ENCODE peak calls at places on chromosomes 11 and 22, in eight cellular contexts. W is CD4-positive, alpha-beta T cell; E is H1; Z is RWPE1; P is dorsolateral prefrontal cortex; G is Calu3; Y is body of pancreas; R is fibroblast of pulmonary artery. C is an unnamed sample.

GRCh38 chr11:101797335-101797734 is 117.5 kb upstream of the CEP126 start:
- DNase-seq in W (no peak), E (no peak), Z (no peak), P (no peak), G (no peak), Y (no peak), R (peak), C (no peak)

GRCh38 chr22:27435839-27436581 is 365.5 kb downstream of the MN1 start:
- DNase-seq in W (no peak), E (no peak), Z (no peak), P (no peak), G (no peak), Y (peak), R (peak), C (no peak)

GRCh38 chr11:102323542-102324261 is 6.4 kb downstream of the BIRC3 start:
- DNase-seq in W (no peak), E (no peak), Z (no peak), P (no peak), G (no peak), Y (no peak), R (peak), C (no peak)

GRCh38 chr11:35484435-35484834 is 41.0 kb downstream of the PAMR1 start:
- DNase-seq in W (no peak), E (no peak), Z (peak), P (no peak), G (no peak), Y (no peak), R (peak), C (no peak)

GRCh38 chr11:70128435-70128906 is 50.4 kb downstream of the ANO1 start:
- DNase-seq in W (no peak), E (no peak), Z (no peak), P (no peak), G (peak), Y (peak), R (no peak), C (no peak)

GRCh38 chr11:19370100-19370861 is 129.5 kb upstream of the E2F8 start:
- DNase-seq in W (no peak), E (no peak), Z (peak), P (no peak), G (peak), Y (peak), R (peak), C (no peak)

GRCh38 chr11:80700386-80700785 is 1259.6 kb upstream of the TENM4 start:
- DNase-seq in W (no peak), E (no peak), Z (no peak), P (no peak), G (no peak), Y (no peak), R (no peak), C (no peak)

GRCh38 chr22:42187646-42188045 is 57.0 kb upstream of the CYP2D6 start:
- DNase-seq in W (no peak), E (no peak), Z (no peak), P (no peak), G (no peak), Y (no peak), R (no peak), C (no peak)

GRCh38 chr11:111185259-111185658 is 60.3 kb upstream of the POU2AF2 start:
- DNase-seq in W (no peak), E (no peak), Z (no peak), P (no peak), G (no peak), Y (no peak), R (peak), C (peak)

GRCh38 chr11:57425565-57426438 is 1.1 kb downstream of the SLC43A3 start:
- DNase-seq in W (no peak), E (no peak), Z (no peak), P (no peak), G (no peak), Y (peak), R (peak), C (no peak)

GRCh38 chr22:46140989-46141928 is 9.1 kb upstream of the PPARA start:
- DNase-seq in W (no peak), E (no peak), Z (no peak), P (no peak), G (no peak), Y (no peak), R (no peak), C (no peak)

GRCh38 chr11:70482529-70482917 is 84.2 kb downstream of the CTTN start:
- DNase-seq in W (no peak), E (no peak), Z (no peak), P (no peak), G (no peak), Y (no peak), R (peak), C (no peak)

GRCh38 chr11:32386770-32387377 is 48.5 kb downstream of the WT1 start:
- DNase-seq in W (no peak), E (no peak), Z (no peak), P (no peak), G (no peak), Y (no peak), R (peak), C (no peak)

GRCh38 chr11:113384551-113384950 is 3.0 kb upstream of the ANKK1 start:
- DNase-seq in W (no peak), E (no peak), Z (peak), P (no peak), G (no peak), Y (no peak), R (peak), C (no peak)

GRCh38 chr11:121441533-121441932 is 10.6 kb upstream of the SORL1 start:
- DNase-seq in W (no peak), E (no peak), Z (no peak), P (no peak), G (no peak), Y (no peak), R (no peak), C (no peak)

GRCh38 chr11:129374081-129374992 is 1.3 kb upstream of the BARX2 start:
- DNase-seq in W (no peak), E (peak), Z (no peak), P (no peak), G (no peak), Y (peak), R (no peak), C (no peak)

GRCh38 chr11:95335989-95336388 is 105.0 kb upstream of the SESN3 start:
- DNase-seq in W (no peak), E (no peak), Z (no peak), P (no peak), G (no peak), Y (no peak), R (no peak), C (no peak)

GRCh38 chr11:132093861-132094260 is 723.4 kb downstream of the NTM start:
- DNase-seq in W (no peak), E (no peak), Z (no peak), P (no peak), G (no peak), Y (no peak), R (no peak), C (no peak)

GRCh38 chr11:35838071-35838470 is 105.8 kb upstream of the LDLRAD3 start:
- DNase-seq in W (no peak), E (no peak), Z (no peak), P (no peak), G (no peak), Y (no peak), R (no peak), C (no peak)

GRCh38 chr22:35564975-35565867 is 24.6 kb downstream of the RASD2 start:
- DNase-seq in W (no peak), E (no peak), Z (no peak), P (no peak), G (no peak), Y (no peak), R (peak), C (no peak)

GRCh38 chr11:74179234-74180126 is 8.4 kb downstream of the PPME1 start:
- DNase-seq in W (no peak), E (no peak), Z (no peak), P (no peak), G (no peak), Y (no peak), R (no peak), C (no peak)

GRCh38 chr11:63768232-63769043 is at the start of gene ZFTA:
- DNase-seq in W (peak), E (peak), Z (peak), P (no peak), G (peak), Y (peak), R (peak), C (peak)

GRCh38 chr11:128261011-128261421 is 326.3 kb downstream of the ETS1 start:
- DNase-seq in W (no peak), E (no peak), Z (no peak), P (no peak), G (no peak), Y (no peak), R (no peak), C (no peak)

GRCh38 chr11:99368579-99368978 is 347.8 kb downstream of the CNTN5 start:
- DNase-seq in W (no peak), E (no peak), Z (peak), P (no peak), G (no peak), Y (no peak), R (peak), C (no peak)

DNA sequence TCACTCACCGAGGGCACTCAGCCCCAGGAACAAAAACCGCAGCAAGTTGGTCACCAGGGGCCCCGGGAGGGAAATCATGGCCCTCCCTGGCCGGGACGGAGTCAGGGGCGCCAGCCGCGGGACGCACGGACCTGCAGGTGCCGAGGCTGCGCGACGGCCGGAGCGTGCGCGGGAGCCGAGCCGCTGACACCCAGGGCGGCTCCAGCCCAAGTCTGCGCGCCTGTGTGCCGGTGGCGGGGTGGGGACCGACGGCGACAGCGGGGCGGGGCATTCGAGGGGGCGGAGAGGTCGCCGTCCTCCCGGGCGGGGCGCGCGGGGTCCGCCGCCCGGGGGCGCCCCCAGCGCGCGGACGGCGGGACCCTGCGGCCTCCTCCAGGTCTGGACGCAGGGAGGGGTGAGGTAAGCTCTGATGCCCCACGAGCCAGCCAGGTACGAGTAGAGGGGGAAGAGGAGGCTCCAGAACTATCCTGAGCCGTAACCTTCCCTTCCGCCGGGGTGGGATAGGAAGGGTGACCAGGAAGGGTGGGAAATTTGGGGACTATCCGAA is at the start of gene ESAM:
- DNase-seq in W (peak), E (peak), Z (no peak), P (no peak), G (peak), Y (peak), R (no peak), C (peak)
- TF ChIP-seq CTCF in W (no peak), E (no peak), Z (no peak), P (no peak), G (no peak), Y (no peak), R (no peak), C (no peak)

GRCh38 chr11:82906236-82906635 is 4.7 kb downstream of the DDIAS start:
- DNase-seq in W (no peak), E (no peak), Z (peak), P (no peak), G (no peak), Y (no peak), R (peak), C (no peak)
- TF ChIP-seq CTCF in W (peak), E (no peak), Z (peak), P (peak), G (peak), Y (peak), R (peak), C (peak)

DNA sequence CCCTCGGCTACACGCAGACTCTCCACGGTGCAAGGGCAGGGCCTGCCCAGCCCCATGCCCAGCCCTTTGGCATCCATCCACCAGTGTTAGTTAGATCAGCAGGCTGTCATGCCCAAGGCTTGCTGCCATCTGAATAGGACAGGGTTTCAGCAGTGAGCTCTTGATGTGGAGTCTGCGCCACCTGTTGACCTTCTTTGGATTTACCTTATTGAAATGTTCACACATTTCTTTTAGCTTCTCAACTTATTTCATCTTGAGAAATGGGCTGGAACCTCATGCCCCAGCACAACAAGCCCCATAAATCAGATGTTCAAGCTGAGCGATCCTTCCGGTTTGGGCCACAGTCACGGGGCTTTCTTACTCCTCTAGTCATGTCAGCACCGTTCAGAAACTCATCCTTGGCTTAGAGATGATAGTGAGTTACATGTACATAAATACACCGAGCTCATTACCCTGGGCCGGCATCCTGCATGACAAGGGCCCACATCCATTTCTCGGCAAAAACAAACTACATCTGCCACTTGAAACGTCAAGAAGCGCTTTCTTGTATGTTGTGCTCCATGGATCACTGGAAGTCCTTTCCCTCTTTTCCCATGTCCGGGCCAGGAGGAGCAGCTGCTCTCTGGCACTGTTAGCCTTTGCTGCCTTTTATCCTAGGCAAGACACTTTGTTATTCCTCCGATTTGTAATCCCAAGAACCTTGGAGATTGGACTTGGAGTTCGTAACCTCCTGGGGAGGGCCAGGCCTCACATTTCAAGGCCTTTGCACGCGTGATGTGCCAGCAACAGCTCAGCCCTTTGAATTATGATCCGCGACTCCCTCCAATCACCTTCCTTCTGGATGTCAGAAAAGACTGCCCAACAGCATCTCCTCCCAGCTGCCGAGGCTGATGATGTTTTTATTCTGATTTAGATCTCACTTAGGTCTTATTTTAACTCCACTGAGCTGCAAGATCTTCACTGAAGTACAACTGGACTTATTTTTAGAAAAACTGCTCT is 61.9 kb downstream of the PARVB start:
- DNase-seq in W (no peak), E (no peak), Z (peak), P (no peak), G (peak), Y (peak), R (peak), C (peak)
- TF ChIP-seq CTCF in W (no peak), E (peak), Z (peak), P (no peak), G (peak), Y (peak), R (peak), C (peak)

GRCh38 chr22:19948057-19948760 is 6.6 kb upstream of the TXNRD2 start:
- DNase-seq in W (no peak), E (no peak), Z (no peak), P (no peak), G (no peak), Y (no peak), R (no peak), C (no peak)
- TF ChIP-seq CTCF in W (peak), E (no peak), Z (peak), P (no peak), G (no peak), Y (no peak), R (no peak), C (no peak)

GRCh38 chr11:130509942-130510341 is 61.5 kb downstream of the ADAMTS15 start:
- DNase-seq in W (no peak), E (peak), Z (no peak), P (no peak), G (no peak), Y (no peak), R (no peak), C (no peak)

GRCh38 chr11:130508913-130509312 is 60.5 kb downstream of the ADAMTS15 start:
- DNase-seq in W (no peak), E (no peak), Z (no peak), P (no peak), G (no peak), Y (no peak), R (no peak), C (no peak)

GRCh38 chr11:130512662-130513061 is 64.2 kb downstream of the ADAMTS15 start:
- DNase-seq in W (no peak), E (peak), Z (no peak), P (no peak), G (no peak), Y (no peak), R (no peak), C (no peak)

GRCh38 chr11:130511765-130512164 is 63.3 kb downstream of the ADAMTS15 start:
- DNase-seq in W (no peak), E (no peak), Z (no peak), P (no peak), G (no peak), Y (no peak), R (no peak), C (no peak)

DNA sequence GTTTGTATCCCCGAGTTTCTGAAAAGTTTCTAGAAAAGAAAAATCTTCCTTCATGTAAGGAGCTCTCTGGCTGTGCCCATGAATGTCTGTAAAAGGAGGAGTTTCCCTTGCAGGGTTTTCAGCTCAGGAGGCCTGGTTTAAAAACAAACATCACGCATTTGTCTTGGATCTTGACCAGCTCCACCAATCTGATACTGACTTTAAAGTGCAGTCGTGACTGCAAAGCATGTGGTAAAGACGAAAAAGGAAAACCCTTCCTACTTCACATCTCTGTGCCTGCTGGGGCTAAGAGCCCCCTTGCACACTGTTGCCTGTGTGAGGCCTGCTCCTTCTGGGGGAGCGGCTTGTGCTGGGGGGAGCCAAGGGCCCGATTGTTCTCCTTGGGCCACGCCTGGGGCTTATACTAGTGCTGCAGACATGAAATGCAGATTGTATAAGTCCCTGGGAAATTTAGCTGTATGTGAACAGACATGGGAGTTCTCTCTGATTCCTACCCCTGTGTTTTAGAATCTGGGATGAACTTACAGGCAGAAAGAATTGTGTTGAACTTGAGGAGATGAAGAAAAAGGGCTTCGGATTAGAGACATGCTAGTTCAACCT is 62.1 kb downstream of the ADAMTS15 start:
- DNase-seq in W (no peak), E (peak), Z (no peak), P (no peak), G (no peak), Y (peak), R (peak), C (no peak)
- TF ChIP-seq CTCF in W (no peak), E (no peak), Z (no peak), P (no peak), G (no peak), Y (no peak), R (no peak), C (no peak)

GRCh38 chr11:7501251-7501650 is 12.5 kb upstream of the PPFIBP2 start:
- DNase-seq in W (no peak), E (no peak), Z (no peak), P (no peak), G (no peak), Y (no peak), R (no peak), C (no peak)
- TF ChIP-seq CTCF in W (no peak), E (no peak), Z (no peak), P (no peak), G (no peak), Y (no peak), R (no peak), C (no peak)

GRCh38 chr22:49550766-49551362 is 276.8 kb downstream of the BRD1 start:
- DNase-seq in W (no peak), E (no peak), Z (no peak), P (no peak), G (peak), Y (no peak), R (no peak), C (no peak)
- TF ChIP-seq CTCF in W (no peak), E (peak), Z (no peak), P (no peak), G (peak), Y (no peak), R (no peak), C (no peak)

DNA sequence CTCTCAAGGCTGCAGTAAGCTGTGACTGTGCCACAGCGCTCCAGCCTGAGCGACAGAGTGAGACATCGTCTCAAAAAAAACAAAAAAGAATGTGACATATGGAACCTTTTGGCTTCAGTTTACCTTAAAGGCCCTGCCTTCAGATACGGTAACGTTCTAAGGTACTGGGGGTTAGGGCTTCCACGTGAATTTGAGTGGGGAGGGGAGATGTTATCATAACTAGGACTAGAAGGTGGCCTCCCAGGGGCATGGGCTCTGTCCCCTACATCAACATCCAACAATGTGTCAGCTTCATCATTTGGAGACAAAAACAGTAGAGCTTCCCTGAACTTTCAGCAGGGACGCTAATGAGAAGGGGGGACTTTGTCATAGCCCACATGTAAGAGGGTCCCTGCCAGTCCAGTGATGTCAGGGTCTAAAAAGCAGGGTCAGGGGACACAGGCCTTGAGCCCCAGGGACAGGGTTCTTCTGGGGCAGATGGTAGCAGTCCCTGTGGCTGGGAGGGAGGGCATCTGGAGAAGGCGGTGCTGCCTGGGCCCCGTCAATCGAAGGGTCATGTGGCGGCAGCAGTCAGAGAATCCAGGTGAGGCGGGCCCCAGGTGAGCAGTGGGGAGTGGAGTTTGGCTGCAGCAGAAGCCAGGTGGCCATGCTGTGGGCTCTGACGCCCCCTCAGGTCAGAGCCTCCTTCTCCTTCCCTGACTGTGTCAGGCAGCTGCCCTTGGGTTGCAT is 79.8 kb downstream of the BCR start:
- DNase-seq in W (no peak), E (peak), Z (no peak), P (no peak), G (no peak), Y (no peak), R (no peak), C (no peak)
- TF ChIP-seq CTCF in W (no peak), E (peak), Z (no peak), P (no peak), G (no peak), Y (no peak), R (no peak), C (no peak)

GRCh38 chr11:56093008-56093407 is at the start of gene OR8I2:
- DNase-seq in W (no peak), E (no peak), Z (no peak), P (no peak), G (no peak), Y (no peak), R (no peak), C (no peak)

DNA sequence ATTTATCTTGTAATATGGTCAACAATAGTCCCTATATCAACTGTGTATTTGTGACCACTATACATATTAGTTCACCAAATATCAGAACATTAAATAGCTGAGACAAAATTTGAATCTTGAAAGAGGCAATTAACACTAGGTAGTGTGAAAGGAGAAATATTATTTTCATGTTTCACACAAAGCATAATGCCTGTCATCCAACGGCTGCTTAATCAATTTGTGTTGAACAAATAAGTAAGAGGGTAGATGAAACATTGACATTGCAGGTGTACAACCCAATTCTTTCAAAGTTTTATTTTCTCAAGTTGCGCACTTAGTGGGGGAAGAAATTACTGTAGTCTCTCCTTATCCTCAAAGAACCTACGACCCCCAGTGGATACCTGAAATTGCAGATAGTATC is 3.4 kb upstream of the OR8I2 start:
- DNase-seq in W (no peak), E (no peak), Z (no peak), P (no peak), G (no peak), Y (no peak), R (no peak), C (no peak)
- TF ChIP-seq CTCF in W (no peak), E (no peak), Z (no peak), P (no peak), G (no peak), Y (no peak), R (no peak), C (no peak)

C was measured in GM10248.